ENCODE peak calls at places on chromosomes 2 and 18, in seven cellular contexts. One of them, this sample, is unnamed.

GRCh38 chr2:72915076-72915906 is 2.0 kb upstream of the EMX1 start:
- DNase-seq in astrocyte of the cerebellum: no peak
- DNase-seq in choroid plexus epithelial cell: no peak
- DNase-seq in GM12865: no peak
- DNase-seq in CD8-positive, alpha-beta T cell: no peak
- DNase-seq in right atrium auricular region: no peak
- DNase-seq in sigmoid colon: peak; percentile 50
- DNase-seq in this sample: no peak

GRCh38 chr2:30037016-30037415 is 109.8 kb upstream of the YPEL5 start:
- DNase-seq in astrocyte of the cerebellum: no peak
- DNase-seq in choroid plexus epithelial cell: no peak
- DNase-seq in GM12865: no peak
- DNase-seq in CD8-positive, alpha-beta T cell: no peak
- DNase-seq in right atrium auricular region: no peak
- DNase-seq in sigmoid colon: no peak
- DNase-seq in this sample: no peak

GRCh38 chr2:232911712-232912277 is 41.7 kb downstream of the SNORC start:
- DNase-seq in astrocyte of the cerebellum: no peak
- DNase-seq in choroid plexus epithelial cell: no peak
- DNase-seq in GM12865: no peak
- DNase-seq in CD8-positive, alpha-beta T cell: no peak
- DNase-seq in right atrium auricular region: no peak
- DNase-seq in sigmoid colon: no peak
- DNase-seq in this sample: no peak

GRCh38 chr2:161044095-161044874 is 115.9 kb upstream of the TANK start:
- DNase-seq in astrocyte of the cerebellum: no peak
- DNase-seq in choroid plexus epithelial cell: peak; percentile 61
- DNase-seq in GM12865: no peak
- DNase-seq in CD8-positive, alpha-beta T cell: no peak
- DNase-seq in right atrium auricular region: no peak
- DNase-seq in sigmoid colon: no peak
- DNase-seq in this sample: no peak

GRCh38 chr2:237483018-237483731 is 3.9 kb upstream of the MLPH start:
- DNase-seq in astrocyte of the cerebellum: no peak
- DNase-seq in choroid plexus epithelial cell: peak; percentile 78
- DNase-seq in GM12865: peak; percentile 5
- DNase-seq in CD8-positive, alpha-beta T cell: no peak
- DNase-seq in right atrium auricular region: no peak
- DNase-seq in sigmoid colon: no peak
- DNase-seq in this sample: peak; percentile 85

GRCh38 chr18:79876497-79876896 is 75.0 kb downstream of the SLC66A2 start:
- DNase-seq in astrocyte of the cerebellum: no peak
- DNase-seq in choroid plexus epithelial cell: no peak
- DNase-seq in GM12865: no peak
- DNase-seq in CD8-positive, alpha-beta T cell: no peak
- DNase-seq in right atrium auricular region: no peak
- DNase-seq in sigmoid colon: no peak
- DNase-seq in this sample: no peak

GRCh38 chr2:192194866-192195547 is at the start of gene TMEFF2:
- DNase-seq in astrocyte of the cerebellum: peak; percentile 83
- DNase-seq in choroid plexus epithelial cell: peak; percentile 83
- DNase-seq in GM12865: peak; percentile 44
- DNase-seq in CD8-positive, alpha-beta T cell: peak; percentile 25
- DNase-seq in right atrium auricular region: peak; percentile 77
- DNase-seq in sigmoid colon: peak; percentile 74
- DNase-seq in this sample: peak; percentile 53

GRCh38 chr2:54577035-54577434 is 120.9 kb downstream of the SPTBN1 start:
- DNase-seq in astrocyte of the cerebellum: no peak
- DNase-seq in choroid plexus epithelial cell: no peak
- DNase-seq in GM12865: no peak
- DNase-seq in CD8-positive, alpha-beta T cell: no peak
- DNase-seq in right atrium auricular region: no peak
- DNase-seq in sigmoid colon: peak; percentile 74
- DNase-seq in this sample: no peak

GRCh38 chr2:199228887-199229819 is 228.6 kb downstream of the SATB2 start:
- DNase-seq in astrocyte of the cerebellum: peak; percentile 93
- DNase-seq in choroid plexus epithelial cell: peak; percentile 61
- DNase-seq in GM12865: peak; percentile 88
- DNase-seq in CD8-positive, alpha-beta T cell: no peak
- DNase-seq in right atrium auricular region: no peak
- DNase-seq in sigmoid colon: no peak
- DNase-seq in this sample: peak; percentile 94

GRCh38 chr2:47223980-47224379 is 68.9 kb upstream of the STPG4 start:
- DNase-seq in astrocyte of the cerebellum: no peak
- DNase-seq in choroid plexus epithelial cell: peak; percentile 64
- DNase-seq in GM12865: no peak
- DNase-seq in CD8-positive, alpha-beta T cell: no peak
- DNase-seq in right atrium auricular region: no peak
- DNase-seq in sigmoid colon: no peak
- DNase-seq in this sample: peak; percentile 30

GRCh38 chr2:183416741-183417140 is 292.5 kb downstream of the NUP35 start:
- DNase-seq in astrocyte of the cerebellum: no peak
- DNase-seq in choroid plexus epithelial cell: no peak
- DNase-seq in GM12865: no peak
- DNase-seq in CD8-positive, alpha-beta T cell: no peak
- DNase-seq in right atrium auricular region: no peak
- DNase-seq in sigmoid colon: no peak
- DNase-seq in this sample: no peak

GRCh38 chr2:98907966-98908905 is 27.8 kb downstream of the CRACDL start:
- DNase-seq in astrocyte of the cerebellum: no peak
- DNase-seq in choroid plexus epithelial cell: no peak
- DNase-seq in GM12865: no peak
- DNase-seq in CD8-positive, alpha-beta T cell: no peak
- DNase-seq in right atrium auricular region: no peak
- DNase-seq in sigmoid colon: peak; percentile 8
- DNase-seq in this sample: no peak

GRCh38 chr2:222795671-222796357 is 65.0 kb upstream of the ACSL3 start:
- DNase-seq in astrocyte of the cerebellum: no peak
- DNase-seq in choroid plexus epithelial cell: no peak
- DNase-seq in GM12865: no peak
- DNase-seq in CD8-positive, alpha-beta T cell: no peak
- DNase-seq in right atrium auricular region: no peak
- DNase-seq in sigmoid colon: no peak
- DNase-seq in this sample: no peak

GRCh38 chr2:46821600-46821999 is 94.0 kb downstream of the MCFD2 start:
- DNase-seq in astrocyte of the cerebellum: no peak
- DNase-seq in choroid plexus epithelial cell: no peak
- DNase-seq in GM12865: no peak
- DNase-seq in CD8-positive, alpha-beta T cell: no peak
- DNase-seq in right atrium auricular region: no peak
- DNase-seq in sigmoid colon: no peak
- DNase-seq in this sample: no peak

GRCh38 chr2:151258121-151258520 is 3.5 kb downstream of the RBM43 start:
- DNase-seq in astrocyte of the cerebellum: peak; percentile 78
- DNase-seq in choroid plexus epithelial cell: peak; percentile 94
- DNase-seq in GM12865: no peak
- DNase-seq in CD8-positive, alpha-beta T cell: no peak
- DNase-seq in right atrium auricular region: no peak
- DNase-seq in sigmoid colon: no peak
- DNase-seq in this sample: peak; percentile 43

GRCh38 chr2:108182489-108182888 is 57.3 kb upstream of the SULT1C3 start:
- DNase-seq in astrocyte of the cerebellum: no peak
- DNase-seq in choroid plexus epithelial cell: peak; percentile 52
- DNase-seq in GM12865: peak; percentile 36
- DNase-seq in CD8-positive, alpha-beta T cell: no peak
- DNase-seq in right atrium auricular region: no peak
- DNase-seq in sigmoid colon: no peak
- DNase-seq in this sample: peak; percentile 20

DNA sequence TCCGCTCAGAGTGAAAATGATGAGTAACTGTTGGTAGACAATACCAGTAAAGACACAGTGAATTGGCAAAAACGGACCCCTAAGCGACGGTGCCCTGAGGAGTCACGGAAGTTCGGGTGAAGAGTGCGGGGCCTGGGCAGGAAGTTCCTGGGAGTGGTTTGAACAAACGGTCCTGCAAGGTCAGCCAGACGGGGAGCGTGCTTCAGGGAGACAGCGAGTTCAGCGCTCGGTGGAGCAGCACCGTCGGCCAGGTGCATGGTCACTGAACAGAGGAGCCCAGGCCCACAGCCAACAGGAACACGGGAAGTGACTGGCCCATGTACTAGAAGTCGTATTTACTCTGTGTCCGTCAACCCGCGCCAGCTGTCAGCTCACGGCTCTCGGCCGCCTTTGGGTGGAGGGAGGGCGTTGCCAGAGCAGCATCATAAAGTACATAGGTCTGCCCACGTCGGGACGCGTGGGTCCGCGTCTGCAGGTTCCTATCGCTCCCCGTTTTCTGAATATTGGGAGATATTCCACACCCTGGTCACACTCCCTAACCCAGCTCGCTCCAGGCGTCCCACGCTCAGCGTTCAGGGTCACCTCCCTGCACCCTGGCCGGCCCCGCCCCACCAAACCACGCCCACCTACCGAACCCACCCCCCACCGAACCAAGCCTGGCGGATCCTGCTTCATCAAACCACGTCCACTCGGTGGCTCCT is 75.6 kb upstream of the UXS1 start:
- DNase-seq in astrocyte of the cerebellum: no peak
- DNase-seq in choroid plexus epithelial cell: peak; percentile 2
- DNase-seq in GM12865: peak; percentile 26
- DNase-seq in CD8-positive, alpha-beta T cell: peak; percentile 42
- DNase-seq in right atrium auricular region: no peak
- DNase-seq in sigmoid colon: no peak
- DNase-seq in this sample: no peak
- TF ChIP-seq CTCF in astrocyte of the cerebellum: no peak
- TF ChIP-seq CTCF in choroid plexus epithelial cell: no peak
- TF ChIP-seq CTCF in GM12865: no peak
- TF ChIP-seq CTCF in CD8-positive, alpha-beta T cell: no peak
- TF ChIP-seq CTCF in right atrium auricular region: no peak
- TF ChIP-seq CTCF in sigmoid colon: no peak
- TF ChIP-seq CTCF in this sample: no peak

DNA sequence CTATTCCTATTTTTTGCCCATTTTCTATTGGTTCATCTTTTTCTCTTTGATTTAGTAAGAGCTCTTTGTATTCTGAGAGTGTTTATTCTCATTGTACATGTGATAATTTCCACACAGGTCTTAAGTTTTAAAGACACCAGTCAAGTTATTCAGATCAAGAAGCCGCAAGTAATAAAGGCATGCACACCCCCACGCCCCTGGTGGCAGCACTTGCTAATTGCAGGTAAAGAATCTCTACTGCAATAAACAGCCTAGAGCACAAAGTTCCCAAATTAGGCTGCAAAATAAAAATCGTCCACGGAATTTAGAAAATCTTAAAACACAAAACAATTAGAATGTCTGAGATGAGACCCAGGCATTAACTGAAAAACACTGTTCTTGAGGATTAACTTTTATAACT is 45.2 kb downstream of the ST3GAL5 start:
- DNase-seq in astrocyte of the cerebellum: no peak
- DNase-seq in choroid plexus epithelial cell: peak; percentile 17
- DNase-seq in GM12865: peak; percentile 49
- DNase-seq in CD8-positive, alpha-beta T cell: peak; percentile 40
- DNase-seq in right atrium auricular region: peak; percentile 26
- DNase-seq in sigmoid colon: no peak
- DNase-seq in this sample: no peak
- TF ChIP-seq CTCF in astrocyte of the cerebellum: peak; percentile 41
- TF ChIP-seq CTCF in choroid plexus epithelial cell: peak; percentile 66
- TF ChIP-seq CTCF in GM12865: peak; percentile 46
- TF ChIP-seq CTCF in CD8-positive, alpha-beta T cell: peak; percentile 43
- TF ChIP-seq CTCF in right atrium auricular region: peak; percentile 36
- TF ChIP-seq CTCF in sigmoid colon: peak; percentile 19
- TF ChIP-seq CTCF in this sample: peak; percentile 76

GRCh38 chr2:208819190-208819589 is 412.6 kb downstream of the PTH2R start:
- DNase-seq in astrocyte of the cerebellum: no peak
- DNase-seq in choroid plexus epithelial cell: no peak
- DNase-seq in GM12865: no peak
- DNase-seq in CD8-positive, alpha-beta T cell: no peak
- DNase-seq in right atrium auricular region: no peak
- DNase-seq in sigmoid colon: no peak
- DNase-seq in this sample: no peak

DNA sequence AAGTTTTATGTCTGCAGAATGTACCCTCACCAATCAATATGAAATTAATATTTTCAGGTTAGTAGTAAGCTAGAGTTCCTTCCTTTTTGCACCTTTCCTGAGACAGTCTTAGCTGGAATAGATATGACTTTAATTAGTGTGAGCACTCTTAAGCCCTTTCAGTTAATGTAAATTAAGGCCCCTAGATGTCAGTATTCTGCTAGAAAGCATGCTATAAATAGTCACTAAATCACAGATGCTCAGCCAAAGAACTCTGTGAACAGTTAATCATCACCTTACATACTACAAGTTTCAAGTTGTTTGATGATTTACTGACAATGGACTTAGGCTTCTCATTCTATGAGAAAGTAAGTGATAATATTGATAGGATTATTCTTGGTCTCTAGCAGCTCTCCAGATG is 413.7 kb downstream of the PTH2R start:
- DNase-seq in astrocyte of the cerebellum: no peak
- DNase-seq in choroid plexus epithelial cell: peak; percentile 0
- DNase-seq in GM12865: peak; percentile 3
- DNase-seq in CD8-positive, alpha-beta T cell: no peak
- DNase-seq in right atrium auricular region: no peak
- DNase-seq in sigmoid colon: no peak
- DNase-seq in this sample: no peak
- TF ChIP-seq CTCF in astrocyte of the cerebellum: peak; percentile 2
- TF ChIP-seq CTCF in choroid plexus epithelial cell: no peak
- TF ChIP-seq CTCF in GM12865: no peak
- TF ChIP-seq CTCF in CD8-positive, alpha-beta T cell: no peak
- TF ChIP-seq CTCF in right atrium auricular region: peak; percentile 30
- TF ChIP-seq CTCF in sigmoid colon: no peak
- TF ChIP-seq CTCF in this sample: peak; percentile 17

GRCh38 chr2:74179063-74179865 is 585 bp upstream of the MOB1A start:
- DNase-seq in astrocyte of the cerebellum: no peak
- DNase-seq in choroid plexus epithelial cell: no peak
- DNase-seq in GM12865: peak; percentile 84
- DNase-seq in CD8-positive, alpha-beta T cell: peak; percentile 10
- DNase-seq in right atrium auricular region: peak; percentile 50
- DNase-seq in sigmoid colon: no peak
- DNase-seq in this sample: no peak
- TF ChIP-seq CTCF in astrocyte of the cerebellum: peak; percentile 39
- TF ChIP-seq CTCF in choroid plexus epithelial cell: peak; percentile 41
- TF ChIP-seq CTCF in GM12865: peak; percentile 16
- TF ChIP-seq CTCF in CD8-positive, alpha-beta T cell: peak; percentile 81
- TF ChIP-seq CTCF in right atrium auricular region: peak; percentile 37
- TF ChIP-seq CTCF in sigmoid colon: no peak
- TF ChIP-seq CTCF in this sample: peak; percentile 77

GRCh38 chr2:109282865-109283264 is 153.9 kb downstream of the SH3RF3 start:
- DNase-seq in astrocyte of the cerebellum: no peak
- DNase-seq in choroid plexus epithelial cell: no peak
- DNase-seq in GM12865: no peak
- DNase-seq in CD8-positive, alpha-beta T cell: no peak
- DNase-seq in right atrium auricular region: no peak
- DNase-seq in sigmoid colon: peak; percentile 56
- DNase-seq in this sample: no peak

GRCh38 chr2:109277414-109277813 is 148.4 kb downstream of the SH3RF3 start:
- DNase-seq in astrocyte of the cerebellum: no peak
- DNase-seq in choroid plexus epithelial cell: no peak
- DNase-seq in GM12865: no peak
- DNase-seq in CD8-positive, alpha-beta T cell: no peak
- DNase-seq in right atrium auricular region: no peak
- DNase-seq in sigmoid colon: no peak
- DNase-seq in this sample: no peak

GRCh38 chr2:109282360-109282759 is 153.4 kb downstream of the SH3RF3 start:
- DNase-seq in astrocyte of the cerebellum: no peak
- DNase-seq in choroid plexus epithelial cell: no peak
- DNase-seq in GM12865: no peak
- DNase-seq in CD8-positive, alpha-beta T cell: no peak
- DNase-seq in right atrium auricular region: no peak
- DNase-seq in sigmoid colon: peak; percentile 53
- DNase-seq in this sample: no peak

GRCh38 chr2:109279243-109279860 is 150.3 kb downstream of the SH3RF3 start:
- DNase-seq in astrocyte of the cerebellum: no peak
- DNase-seq in choroid plexus epithelial cell: peak; percentile 34
- DNase-seq in GM12865: no peak
- DNase-seq in CD8-positive, alpha-beta T cell: no peak
- DNase-seq in right atrium auricular region: no peak
- DNase-seq in sigmoid colon: peak; percentile 51
- DNase-seq in this sample: no peak

GRCh38 chr2:109280804-109281203 is 151.8 kb downstream of the SH3RF3 start:
- DNase-seq in astrocyte of the cerebellum: no peak
- DNase-seq in choroid plexus epithelial cell: no peak
- DNase-seq in GM12865: peak; percentile 14
- DNase-seq in CD8-positive, alpha-beta T cell: no peak
- DNase-seq in right atrium auricular region: no peak
- DNase-seq in sigmoid colon: peak; percentile 40
- DNase-seq in this sample: no peak
- TF ChIP-seq CTCF in astrocyte of the cerebellum: peak; percentile 14
- TF ChIP-seq CTCF in choroid plexus epithelial cell: peak; percentile 24
- TF ChIP-seq CTCF in GM12865: no peak
- TF ChIP-seq CTCF in CD8-positive, alpha-beta T cell: no peak
- TF ChIP-seq CTCF in right atrium auricular region: peak; percentile 13
- TF ChIP-seq CTCF in sigmoid colon: no peak
- TF ChIP-seq CTCF in this sample: peak; percentile 20